ENCODE peak calls at places on chromosomes 1 and 21, in ten cellular contexts. Z is heart right ventricle; T is Caki2; H is KBM-7; Y is H4; B is dorsolateral prefrontal cortex; X is stimulated activated CD4-positive, alpha-beta T cell treated with anti-CD3 and anti-CD28 coated beads, Interleukin-2, amount 100 ng/mL, for 24 hours; S is HS-27A; N is activated CD8-positive, alpha-beta memory T cell treated with anti-CD3 and anti-CD28 coated beads for 48 hours; L is GM19239. K is an unnamed sample.

GRCh38 chr1:119141020-119141424 is 569 bp upstream of the WARS2 start:
- DNase-seq in Z (peak), T (no peak), H (no peak), Y (no peak), B (no peak), X (peak), S (no peak), N (peak), L (no peak), K (peak)

GRCh38 chr1:161044908-161045748 is 649 bp downstream of the USF1 start:
- DNase-seq in Z (peak), T (peak), H (peak), Y (peak), B (peak), X (peak), S (no peak), N (no peak), L (peak), K (peak)

GRCh38 chr21:43611598-43612369 is 47.5 kb downstream of the HSF2BP start:
- DNase-seq in Z (peak), T (peak), H (peak), Y (peak), B (no peak), X (no peak), S (no peak), N (no peak), L (peak), K (no peak)

GRCh38 chr1:26029864-26030481 is 8.4 kb downstream of the EXTL1 start:
- DNase-seq in Z (no peak), T (no peak), H (peak), Y (no peak), B (no peak), X (no peak), S (no peak), N (no peak), L (no peak), K (no peak)

GRCh38 chr1:196546272-196547245 is 61.7 kb downstream of the KCNT2 start:
- DNase-seq in Z (no peak), T (no peak), H (no peak), Y (no peak), B (no peak), X (no peak), S (no peak), N (no peak), L (no peak), K (no peak)

GRCh38 chr1:32753532-32754281 is 51.1 kb upstream of the SYNC start:
- DNase-seq in Z (peak), T (peak), H (no peak), Y (no peak), B (peak), X (peak), S (no peak), N (peak), L (peak), K (no peak)

GRCh38 chr1:54273092-54273836 is 73.3 kb downstream of the MRPL37 start:
- DNase-seq in Z (peak), T (peak), H (no peak), Y (no peak), B (peak), X (no peak), S (no peak), N (no peak), L (no peak), K (no peak)

GRCh38 chr1:26164036-26164927 is 4.5 kb downstream of the C1orf232 start:
- DNase-seq in Z (peak), T (peak), H (peak), Y (no peak), B (no peak), X (peak), S (no peak), N (no peak), L (no peak), K (no peak)

GRCh38 chr21:46498335-46499050 is 39.8 kb downstream of the DIP2A start:
- DNase-seq in Z (no peak), T (peak), H (no peak), Y (no peak), B (no peak), X (no peak), S (no peak), N (no peak), L (no peak), K (no peak)

GRCh38 chr1:12549460-12550349 is 68.3 kb downstream of the DHRS3 start:
- DNase-seq in Z (peak), T (peak), H (no peak), Y (peak), B (no peak), X (no peak), S (peak), N (no peak), L (no peak), K (no peak)

GRCh38 chr1:31861346-31861745 is 45.5 kb upstream of the SPOCD1 start:
- DNase-seq in Z (no peak), T (no peak), H (no peak), Y (no peak), B (no peak), X (no peak), S (no peak), N (no peak), L (no peak), K (no peak)

GRCh38 chr1:244599937-244600350 is 53.0 kb upstream of the DESI2 start:
- DNase-seq in Z (no peak), T (peak), H (no peak), Y (peak), B (no peak), X (peak), S (peak), N (no peak), L (peak), K (peak)

GRCh38 chr1:9732123-9732971 is 80.8 kb downstream of the PIK3CD start:
- DNase-seq in Z (no peak), T (no peak), H (no peak), Y (no peak), B (no peak), X (no peak), S (no peak), N (no peak), L (no peak), K (no peak)

GRCh38 chr1:97903626-97904025 is 17.2 kb downstream of the DPYD start:
- DNase-seq in Z (no peak), T (no peak), H (no peak), Y (no peak), B (no peak), X (no peak), S (no peak), N (no peak), L (no peak), K (no peak)

GRCh38 chr1:226365831-226366231 is 42.1 kb downstream of the PARP1 start:
- DNase-seq in Z (no peak), T (peak), H (no peak), Y (no peak), B (no peak), X (no peak), S (no peak), N (no peak), L (no peak), K (no peak)

GRCh38 chr1:1128454-1129139 is 12.7 kb upstream of the C1orf159 start:
- DNase-seq in Z (no peak), T (no peak), H (no peak), Y (no peak), B (no peak), X (no peak), S (no peak), N (no peak), L (no peak), K (no peak)

GRCh38 chr1:148372731-148373130 is 110.4 kb downstream of the PPIAL4G start:
- DNase-seq in Z (no peak), T (peak), H (no peak), Y (no peak), B (no peak), X (peak), S (no peak), N (no peak), L (no peak), K (no peak)

GRCh38 chr1:63983391-63984256 is 209.8 kb downstream of the ROR1 start:
- DNase-seq in Z (no peak), T (no peak), H (no peak), Y (no peak), B (no peak), X (no peak), S (no peak), N (no peak), L (no peak), K (no peak)

GRCh38 chr1:230170610-230171009 is 103.6 kb downstream of the GALNT2 start:
- DNase-seq in Z (no peak), T (no peak), H (no peak), Y (no peak), B (no peak), X (no peak), S (no peak), N (no peak), L (no peak), K (no peak)

GRCh38 chr1:191022856-191023255 is 545.2 kb upstream of the BRINP3 start:
- DNase-seq in Z (no peak), T (peak), H (no peak), Y (peak), B (no peak), X (no peak), S (peak), N (no peak), L (no peak), K (no peak)

K was measured in NK-92 treated with Interleukin-12 subunit alpha and Interleukin-12 subunit beta, amount 100 ng/mL, for 24 hours.